ENCODE peak calls at places on chromosomes 13 and 19, in four cellular contexts. X is HepG2, G is H1, Y is GM12878. I is an unnamed sample. For H3K4me1, the result is how much of the 10 kb centered on the place peaks cover.

GRCh38 chr13:72970956-72971355 is 87.8 kb upstream of the KLF5 start:
- DNase-seq in G (no peak), X (no peak), Y (no peak), I (no peak)

GRCh38 chr19:32442650-32443049 is 37.1 kb downstream of the DPY19L3 start:
- DNase-seq in G (no peak), Y (no peak), X (no peak), I (no peak)

GRCh38 chr13:106533940-106534843 is 1.3 kb downstream of the EFNB2 start:
- DNase-seq in Y (no peak), G (peak), X (no peak), I (no peak)

GRCh38 chr19:39192846-39193245 is 3.9 kb upstream of the NCCRP1 start:
- DNase-seq in Y (no peak), G (no peak), X (no peak), I (no peak)

GRCh38 chr13:46735425-46735824 is 61.5 kb downstream of the ESD start:
- DNase-seq in X (no peak), G (no peak), Y (no peak), I (no peak)

GRCh38 chr13:114258589-114258988 is 22.8 kb upstream of the UPF3A start:
- DNase-seq in Y (no peak), X (no peak), G (no peak), I (no peak)

GRCh38 chr19:7524523-7524922 is 2.1 kb downstream of the MCOLN1 start:
- DNase-seq in G (no peak), Y (no peak), X (no peak), I (no peak)

GRCh38 chr19:51508059-51508733 is 6.6 kb upstream of the SIGLEC12 start:
- DNase-seq in X (no peak), G (no peak), Y (no peak), I (no peak)

GRCh38 chr13:46373623-46374022 is 13.4 kb downstream of the RUBCNL start:
- DNase-seq in Y (no peak), X (no peak), G (no peak), I (no peak)

GRCh38 chr19:37817180-37817911 is 38.0 kb upstream of the ZNF573 start:
- DNase-seq in X (no peak), Y (no peak), G (peak), I (peak)

GRCh38 chr19:15412832-15413231 is 6.0 kb downstream of the AKAP8L start:
- DNase-seq in X (no peak), G (no peak), Y (no peak), I (no peak)

GRCh38 chr13:46195017-46195416 is 13.0 kb upstream of the LCP1 start:
- DNase-seq in G (no peak), X (no peak), Y (no peak), I (no peak)

GRCh38 chr13:18921063-18921462 is 260.6 kb downstream of the TUBA3C start:
- DNase-seq in G (no peak), Y (no peak), X (no peak), I (no peak)

GRCh38 chr13:21872795-21873194 is 201.9 kb downstream of the FGF9 start:
- DNase-seq in G (no peak), Y (no peak), X (no peak), I (no peak)

GRCh38 chr19:42143341-42144234 is 11.3 kb upstream of the POU2F2 start:
- DNase-seq in Y (no peak), G (peak), X (no peak), I (no peak)

GRCh38 chr13:32019612-32020233 is 11.9 kb upstream of the FRY start:
- DNase-seq in X (peak), Y (peak), G (no peak), I (peak)

GRCh38 chr13:25980255-25980654 is 71.6 kb downstream of the SHISA2 start:
- DNase-seq in X (peak), G (no peak), Y (no peak), I (peak)

GRCh38 chr19:45346449-45346848 is 5.9 kb downstream of the KLC3 start:
- DNase-seq in X (peak), G (no peak), Y (no peak), I (no peak)

GRCh38 chr13:44305845-44306244 is 67.8 kb upstream of the SERP2 start:
- DNase-seq in G (no peak), Y (no peak), X (no peak), I (peak)

GRCh38 chr19:39126312-39126561 is 651 bp downstream of the PAK4 start:
- DNase-seq in X (no peak), G (no peak), Y (no peak), I (no peak)

GRCh38 chr13:103883698-103884097 is 817.5 kb upstream of the SLC10A2 start:
- DNase-seq in G (no peak), Y (no peak), X (no peak), I (no peak)

GRCh38 chr19:35846038-35846668 is 6.2 kb downstream of the NPHS1 start:
- DNase-seq in G (peak), Y (no peak), X (no peak), I (no peak)

GRCh38 chr13:30829145-30829544 is 76.9 kb upstream of the MEDAG start:
- DNase-seq in G (no peak), Y (no peak), X (peak), I (no peak)
- TF ChIP-seq YY1 in G (no peak), Y (no peak), X (no peak), I (no peak)

GRCh38 chr13:65287405-65287804 is 1942.7 kb downstream of the PCDH9 start:
- DNase-seq in Y (no peak), X (no peak), G (no peak), I (no peak)

GRCh38 chr13:65293530-65294198 is 1936.5 kb downstream of the PCDH9 start:
- DNase-seq in G (no peak), Y (no peak), X (no peak), I (no peak)

DNA sequence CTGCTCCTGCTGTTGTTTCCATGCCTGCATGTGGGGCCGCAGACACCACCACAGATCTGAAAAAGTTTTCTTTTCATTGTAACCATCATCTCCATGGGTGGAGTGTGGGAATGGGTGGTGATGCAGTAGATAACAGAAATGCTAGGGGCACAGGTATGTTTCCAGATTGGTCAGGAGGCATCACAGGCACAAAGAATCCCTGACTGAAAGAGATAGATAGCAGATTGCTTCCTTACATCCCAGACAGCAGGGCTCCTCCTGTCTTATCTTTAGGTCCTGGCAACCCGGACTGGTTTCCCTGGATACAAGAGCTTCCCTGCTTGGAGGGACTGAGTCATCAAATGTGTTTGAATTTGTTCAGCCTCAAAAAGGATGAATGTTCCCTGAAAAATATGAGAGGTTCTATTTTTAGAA is 1937.6 kb downstream of the PCDH9 start:
- DNase-seq in Y (no peak), X (no peak), G (no peak), I (peak)
- TF ChIP-seq SUZ12 in Y (no peak), X (no peak), G (no peak), I (no peak)

DNA sequence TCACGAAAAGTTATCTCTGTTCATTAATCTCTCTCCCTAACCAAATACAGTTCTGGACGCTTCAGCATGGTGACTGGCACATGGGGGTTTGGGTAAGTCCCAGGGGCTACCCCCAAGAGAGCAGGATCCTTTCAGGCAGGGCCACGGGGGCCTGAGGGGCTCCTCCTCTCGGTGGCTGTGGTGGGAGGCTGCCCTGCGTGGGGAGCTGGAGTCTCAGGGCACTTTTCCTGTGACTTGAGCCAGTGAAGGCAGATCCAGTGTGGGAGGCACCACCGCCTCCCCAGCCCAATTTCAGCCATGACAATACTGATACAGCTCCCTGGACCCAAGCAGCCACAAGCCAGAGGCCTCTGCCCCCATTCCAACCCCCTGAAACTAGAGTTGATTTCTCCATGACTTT is 952 bp upstream of the SBNO2 start:
- DNase-seq in X (no peak), G (no peak), Y (no peak), I (no peak)
- H3K4me1 ChIP-seq in X (under half), G (under half), Y (under half), I (under half)

GRCh38 chr19:43625918-43626579 is 6.6 kb upstream of the ZNF428 start:
- DNase-seq in G (peak), X (no peak), Y (no peak), I (no peak)

GRCh38 chr19:43623889-43624670 is 4.7 kb upstream of the ZNF428 start:
- DNase-seq in Y (no peak), X (no peak), G (peak), I (no peak)

GRCh38 chr19:43622956-43623355 is 3.5 kb upstream of the ZNF428 start:
- DNase-seq in X (no peak), Y (no peak), G (no peak), I (no peak)

GRCh38 chr19:43626838-43627237 is 7.4 kb upstream of the ZNF428 start:
- DNase-seq in X (no peak), Y (no peak), G (no peak), I (no peak)

GRCh38 chr19:43624933-43625332 is 5.5 kb upstream of the ZNF428 start:
- DNase-seq in Y (no peak), X (no peak), G (peak), I (peak)
- TF ChIP-seq YY1 in Y (no peak), X (no peak), G (no peak), I (no peak)

DNA sequence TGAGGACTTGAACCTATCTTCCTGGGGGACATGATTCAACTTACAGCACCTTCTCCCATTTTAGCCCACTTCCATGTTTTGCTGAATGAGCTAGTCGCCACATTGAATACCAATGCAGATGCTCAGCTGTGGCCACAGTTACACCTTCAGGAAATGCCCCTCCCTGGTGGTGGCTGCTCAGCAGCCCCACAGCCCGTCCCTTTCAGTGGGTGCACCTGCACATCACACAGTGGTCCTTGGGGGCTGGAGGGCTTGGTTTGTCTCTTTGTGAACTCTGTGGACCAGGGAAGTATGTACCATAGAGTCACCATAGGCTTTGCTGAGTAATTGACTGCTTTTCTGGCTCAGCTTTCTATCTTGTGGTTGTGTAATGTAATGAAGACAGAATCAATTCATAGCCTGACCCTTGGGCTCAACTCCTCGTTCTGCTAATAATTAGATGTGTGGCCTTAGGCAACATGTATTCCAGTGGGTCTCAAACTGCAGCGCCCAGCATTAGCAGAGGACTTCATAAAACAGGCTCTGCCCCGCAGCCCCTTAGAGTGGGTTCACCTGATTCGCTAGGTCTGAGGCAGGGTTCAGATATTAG is 48.1 kb upstream of the FARP1 start:
- DNase-seq in Y (no peak), X (no peak), G (no peak), I (no peak)
- TF ChIP-seq SUZ12 in Y (no peak), X (no peak), G (no peak), I (no peak)

DNA sequence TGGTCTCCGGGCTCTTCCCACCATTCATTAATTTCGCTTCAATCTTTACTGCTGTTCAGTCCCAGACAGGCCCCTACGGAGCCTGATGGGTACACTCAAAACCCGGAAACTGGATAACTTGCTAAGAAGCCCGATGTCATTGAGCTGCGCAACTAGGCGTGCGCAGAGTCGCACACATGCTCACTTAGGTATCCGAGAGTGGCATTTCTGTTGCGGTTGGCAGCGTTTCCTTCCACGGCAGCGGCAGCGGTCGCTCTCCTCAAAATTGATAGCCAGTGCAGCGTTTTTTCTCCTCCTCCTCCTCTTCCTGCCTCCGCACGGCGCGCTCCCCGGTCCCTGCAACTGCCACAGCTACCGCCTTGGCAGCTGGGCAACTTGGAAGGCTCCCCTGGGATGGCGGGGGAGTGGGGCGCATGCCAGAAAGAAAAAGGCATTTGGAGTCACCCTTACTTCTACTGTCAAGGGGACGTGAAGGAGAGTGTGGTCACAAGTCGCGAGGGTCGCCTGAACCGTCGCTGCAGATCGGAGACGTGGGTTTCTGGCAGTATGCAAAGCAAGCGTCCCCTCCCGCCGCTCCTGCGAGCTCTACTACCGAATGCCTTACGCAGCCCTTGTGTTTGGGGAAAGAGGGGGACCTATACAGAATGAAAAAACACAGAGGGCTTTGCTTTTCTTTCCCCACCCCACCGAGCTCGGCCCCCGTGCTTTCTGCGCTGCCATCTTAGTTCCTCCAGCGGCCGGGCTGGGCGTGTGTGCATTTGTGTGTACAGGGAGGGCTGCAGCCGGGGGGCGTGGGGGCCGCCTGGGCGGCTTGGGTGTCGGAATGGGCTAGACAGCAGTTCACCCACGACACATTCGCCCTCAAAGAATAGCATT is 2.5 kb upstream of the MYCBP2 start:
- DNase-seq in G (peak), X (peak), Y (peak), I (peak)
- H3K4me1 ChIP-seq in G (under half), X (under half), Y (under half), I (under half)

DNA sequence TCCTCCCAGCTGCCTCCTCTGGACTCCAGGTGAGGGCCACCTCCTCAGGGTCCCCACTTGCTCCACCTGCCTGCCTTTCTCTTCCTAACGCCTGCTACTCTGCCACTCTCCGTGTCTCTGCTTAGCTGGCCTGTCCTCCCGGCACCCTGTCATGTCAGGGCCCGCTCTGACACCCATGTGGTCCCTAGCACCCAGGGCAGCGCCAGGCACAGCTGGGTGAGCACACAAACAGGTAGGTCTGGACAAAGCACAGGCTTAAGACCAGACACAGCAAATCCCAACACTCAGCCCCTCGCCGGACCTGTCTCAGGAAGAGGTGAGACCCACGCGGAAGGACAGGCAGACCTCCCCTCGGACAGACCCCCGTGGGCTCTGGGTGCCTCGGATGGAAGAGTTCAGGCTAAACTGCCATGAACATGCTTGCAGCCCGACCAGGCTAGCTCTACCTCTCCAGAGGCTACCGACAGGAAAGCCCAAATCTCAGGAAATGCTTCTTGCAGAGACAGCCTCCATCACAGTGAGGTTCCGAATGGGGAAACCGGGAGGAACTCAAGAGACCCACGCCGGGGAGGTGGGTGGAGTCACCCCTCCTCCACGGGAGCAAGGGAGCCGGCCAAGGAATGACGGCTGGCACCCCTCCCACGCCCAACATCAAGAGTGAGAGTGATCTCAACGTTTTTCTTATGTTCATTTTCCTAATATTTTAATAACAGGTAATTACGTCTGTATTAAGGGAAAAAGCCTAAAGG is 12.5 kb downstream of the ZNF787 start:
- DNase-seq in X (no peak), G (no peak), Y (no peak), I (no peak)
- TF ChIP-seq YY1 in X (no peak), G (no peak), Y (no peak), I (no peak)

GRCh38 chr19:5719274-5719960 is 529 bp downstream of the LONP1 start:
- DNase-seq in Y (no peak), X (no peak), G (peak), I (no peak)
- TF ChIP-seq SUZ12 in Y (no peak), X (no peak), G (no peak), I (no peak)

I was measured in NT2/D1.